ENCODE peak calls at places on chromosomes 16 and 17, in six cellular contexts. M is left ventricle myocardium inferior; E is thoracic aorta; B is heart right ventricle; U is brain microvascular endothelial cell; J is CD4-positive, alpha-beta T cell. P is an unnamed sample.

GRCh38 chr17:60863892-60864673 is 186.4 kb downstream of the BCAS3 start:
- DNase-seq in E (no peak), J (no peak), M (no peak), U (no peak), B (no peak), P (no peak)

GRCh38 chr17:3968886-3969524 is 4.8 kb upstream of the ATP2A3 start:
- DNase-seq in U (no peak), B (no peak), E (no peak), J (no peak), M (no peak), P (no peak)

GRCh38 chr17:79838541-79839274 is 532 bp downstream of the CBX4 start:
- DNase-seq in J (peak; percentile 44), M (peak; percentile 44), E (no peak), B (peak; percentile 46), U (peak; percentile 50), P (peak; percentile 74)

GRCh38 chr16:81711609-81712329 is 67.3 kb upstream of the PLCG2 start:
- DNase-seq in U (peak; percentile 93), M (peak; percentile 8), J (no peak), E (no peak), B (no peak), P (no peak)

GRCh38 chr16:12086861-12087260 is 110.3 kb downstream of the SNX29 start:
- DNase-seq in U (peak; percentile 41), E (no peak), J (no peak), B (no peak), M (no peak), P (no peak)

GRCh38 chr16:85628651-85629050 is 15.5 kb downstream of the GSE1 start:
- DNase-seq in J (no peak), E (no peak), U (no peak), B (no peak), M (no peak), P (no peak)

GRCh38 chr16:89442990-89443726 is 47.2 kb downstream of the ANKRD11 start:
- DNase-seq in E (no peak), J (no peak), U (peak; percentile 53), M (no peak), B (peak; percentile 48), P (no peak)

GRCh38 chr17:77749316-77749715 is 209.2 kb upstream of the TNRC6C start:
- DNase-seq in M (no peak), U (no peak), E (no peak), J (no peak), B (no peak), P (no peak)

GRCh38 chr17:51572115-51572514 is 311.8 kb downstream of the UTP18 start:
- DNase-seq in U (no peak), M (no peak), B (no peak), E (no peak), J (no peak), P (no peak)

GRCh38 chr17:79746955-79747507 is 16.3 kb downstream of the ENPP7 start:
- DNase-seq in J (no peak), U (no peak), B (no peak), E (no peak), M (no peak), P (no peak)

GRCh38 chr17:29909604-29910003 is 20.4 kb downstream of the SSH2 start:
- DNase-seq in B (no peak), E (no peak), M (no peak), U (peak; percentile 8), J (no peak), P (no peak)

GRCh38 chr17:9700754-9701476 is 55.6 kb downstream of the USP43 start:
- DNase-seq in J (no peak), B (no peak), E (no peak), U (no peak), M (no peak), P (no peak)

GRCh38 chr17:83203472-83204221 is 124.2 kb downstream of the METRNL start:
- DNase-seq in B (no peak), E (no peak), J (no peak), U (no peak), M (peak; percentile 11), P (no peak)

GRCh38 chr16:68636064-68636551 is 9.0 kb upstream of the CDH3 start:
- DNase-seq in U (no peak), J (no peak), E (no peak), B (no peak), M (no peak), P (no peak)

GRCh38 chr17:83202002-83203000 is 122.9 kb downstream of the METRNL start:
- DNase-seq in U (no peak), J (no peak), E (peak; percentile 1), M (peak; percentile 8), B (peak; percentile 3), P (no peak)

GRCh38 chr16:17461951-17462729 is 8.6 kb downstream of the XYLT1 start:
- DNase-seq in J (no peak), M (no peak), B (no peak), E (no peak), U (no peak), P (no peak)

GRCh38 chr17:77489239-77489897 is 348.6 kb downstream of the SEC14L1 start:
- DNase-seq in M (peak; percentile 15), E (no peak), J (no peak), B (no peak), U (no peak), P (no peak)

DNA sequence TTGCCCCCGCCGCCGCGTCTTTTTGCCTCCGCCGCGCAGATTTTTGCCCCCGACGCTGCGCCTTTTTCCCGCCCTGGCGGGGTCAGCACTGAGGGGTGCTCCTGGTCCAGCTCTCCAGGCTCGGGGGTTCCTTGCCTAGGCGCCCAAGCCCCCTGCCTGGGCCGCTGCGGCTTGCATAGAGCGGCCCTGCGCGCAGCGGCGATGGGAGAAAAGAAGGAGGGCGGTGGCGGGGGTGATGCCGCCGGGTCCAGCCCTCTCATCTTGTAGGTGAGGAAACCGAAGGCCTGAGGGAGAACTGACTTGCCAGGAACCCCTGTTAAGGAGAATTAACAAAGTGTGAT is 330.8 kb upstream of the WSB1 start:
- DNase-seq in E (no peak), U (no peak), B (no peak), M (no peak), J (no peak), P (no peak)
- H3K27ac ChIP-seq in E (no peak overlapping the region), U (no peak overlapping the region), B (no peak overlapping the region), M (no peak overlapping the region), J (no peak overlapping the region), P (no peak overlapping the region)

GRCh38 chr17:55691666-55692065 is 31.0 kb downstream of the TMEM100 start:
- DNase-seq in E (no peak), U (no peak), J (no peak), B (no peak), M (no peak), P (no peak)
- H3K27ac ChIP-seq in E (no peak overlapping the region), U (no peak overlapping the region), J (no peak overlapping the region), B (no peak overlapping the region), M (no peak overlapping the region), P (no peak overlapping the region)

DNA sequence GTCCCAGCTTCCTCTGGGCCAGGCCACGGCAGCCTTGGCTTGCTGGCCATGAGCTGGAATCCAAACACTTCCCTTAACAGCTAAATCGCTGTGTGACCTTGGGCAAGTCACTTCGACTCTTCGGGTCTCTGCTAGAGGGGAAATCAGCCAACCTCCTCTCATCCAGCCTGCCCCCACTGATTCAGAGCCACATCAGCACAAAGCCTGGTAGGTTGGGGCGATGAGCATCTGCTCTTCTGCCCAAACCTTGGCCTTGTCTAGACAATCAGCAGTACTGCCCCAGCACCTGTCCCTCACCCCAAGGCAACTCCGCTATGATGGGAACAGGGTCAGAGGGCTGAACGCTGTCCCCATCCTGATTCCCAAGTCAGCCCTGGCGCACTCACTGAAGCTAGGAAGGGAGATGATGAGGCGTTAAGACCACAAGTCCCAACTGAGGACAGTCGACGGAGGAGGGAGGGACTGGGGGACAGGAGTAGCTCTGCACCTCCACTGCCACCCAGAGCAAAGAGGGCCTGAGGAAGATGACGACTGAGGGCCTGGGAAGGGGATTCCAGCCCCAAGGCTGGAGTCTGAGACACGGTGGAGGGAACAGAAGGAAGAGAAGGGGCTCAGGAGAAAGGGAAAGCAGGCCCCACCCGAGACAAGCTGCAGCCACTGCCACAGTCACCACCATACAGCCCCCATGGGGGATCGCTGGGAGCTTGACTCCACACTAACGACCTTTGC is 1.3 kb downstream of the CLUH start:
- DNase-seq in E (no peak), B (no peak), M (no peak), U (no peak), J (no peak), P (no peak)
- H3K27ac ChIP-seq in E (no peak overlapping the region), B (no peak overlapping the region), M (peak overlapping the region; percentile 97), U (no peak overlapping the region), J (no peak overlapping the region), P (no peak overlapping the region)

GRCh38 chr17:62892069-62892675 is 73.9 kb upstream of the TANC2 start:
- DNase-seq in E (no peak), M (no peak), U (no peak), J (no peak), B (no peak), P (no peak)
- H3K27ac ChIP-seq in E (peak overlapping the region; percentile 33), M (peak overlapping the region; percentile 11), U (no peak overlapping the region), J (no peak overlapping the region), B (no peak overlapping the region), P (peak overlapping the region; percentile 63)

P was measured in caudate nucleus.